ENCODE peak calls at places on chromosome 9, in six cellular contexts. H, K, A, M, Z and Y are unnamed samples.

GRCh38 chr9:130088056-130088455 is 34.4 kb downstream of the GPR107 start:
- DNase-seq in H (no peak), K (no peak), A (no peak), M (no peak), Z (no peak), Y (no peak)

GRCh38 chr9:97985058-97985861 is 2.1 kb downstream of the ANP32B start:
- DNase-seq in H (no peak), K (peak), A (peak), M (peak), Z (peak), Y (peak)

GRCh38 chr9:17075758-17076485 is 58.9 kb upstream of the CNTLN start:
- DNase-seq in H (no peak), K (no peak), A (no peak), M (peak), Z (no peak), Y (no peak)

GRCh38 chr9:12503606-12504122 is 189.5 kb upstream of the TYRP1 start:
- DNase-seq in H (no peak), K (peak), A (no peak), M (peak), Z (no peak), Y (peak)

GRCh38 chr9:98894766-98895165 is 48.9 kb upstream of the COL15A1 start:
- DNase-seq in H (no peak), K (no peak), A (no peak), M (no peak), Z (no peak), Y (no peak)

GRCh38 chr9:84375954-84376353 is 35.4 kb upstream of the SLC28A3 start:
- DNase-seq in H (no peak), K (peak), A (no peak), M (no peak), Z (no peak), Y (no peak)

GRCh38 chr9:34373749-34374148 is 2.9 kb downstream of the MYORG start:
- DNase-seq in H (no peak), K (no peak), A (no peak), M (no peak), Z (no peak), Y (no peak)

GRCh38 chr9:111966851-111967250 is 70.2 kb downstream of the UGCG start:
- DNase-seq in H (no peak), K (peak), A (no peak), M (no peak), Z (peak), Y (peak)

GRCh38 chr9:107907715-107908114 is 418.1 kb upstream of the KLF4 start:
- DNase-seq in H (no peak), K (no peak), A (no peak), M (no peak), Z (no peak), Y (no peak)

GRCh38 chr9:4620881-4621555 is 41.1 kb upstream of the PLPP6 start:
- DNase-seq in H (no peak), K (no peak), A (no peak), M (peak), Z (peak), Y (no peak)

GRCh38 chr9:74556685-74557084 is 59.5 kb downstream of the RORB start:
- DNase-seq in H (no peak), K (no peak), A (no peak), M (peak), Z (no peak), Y (no peak)

GRCh38 chr9:87640385-87640795 is 85.5 kb upstream of the CTSL start:
- DNase-seq in H (no peak), K (no peak), A (no peak), M (no peak), Z (peak), Y (no peak)

GRCh38 chr9:3028535-3028934 is 184.6 kb upstream of the PUM3 start:
- DNase-seq in H (no peak), K (no peak), A (no peak), M (no peak), Z (no peak), Y (no peak)

DNA sequence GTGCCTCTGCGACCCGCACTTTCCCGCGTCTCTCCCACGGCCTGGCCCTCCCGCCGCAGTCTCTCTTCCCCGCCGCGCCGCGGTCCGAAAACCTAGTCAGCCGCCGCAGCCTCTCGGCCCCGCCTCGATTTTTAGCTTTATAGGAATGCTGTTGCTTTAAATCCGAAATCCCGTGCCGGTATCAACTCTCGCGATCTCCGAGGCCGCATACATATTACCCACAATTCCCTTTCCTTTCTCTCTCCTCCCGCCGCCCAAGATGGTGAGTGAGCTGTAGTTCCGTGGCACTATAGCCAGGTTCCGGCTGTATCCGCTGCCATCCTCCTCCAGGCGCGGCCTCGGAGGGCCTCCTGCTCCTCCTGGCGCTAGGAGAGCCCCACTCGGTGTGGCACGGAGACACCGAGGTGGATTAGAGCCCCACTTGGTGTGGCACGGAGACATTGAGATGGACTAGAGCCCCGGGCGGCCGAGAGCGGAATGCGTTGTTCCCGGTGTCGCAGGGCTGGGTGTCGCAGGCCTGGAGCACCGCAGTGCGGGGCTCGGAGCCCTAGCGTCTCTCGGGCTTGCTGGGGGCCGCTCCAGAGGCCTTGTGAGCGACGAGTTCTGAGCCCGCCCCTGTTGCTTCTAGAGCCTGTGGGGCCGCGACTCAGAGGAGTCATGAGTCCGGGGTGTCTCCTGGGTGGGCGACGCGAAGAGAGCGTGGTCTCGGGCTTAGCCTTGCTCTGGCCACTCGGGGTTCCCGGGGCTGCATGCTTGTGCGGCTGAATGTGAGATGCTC is at the start of the genes MED22 and RPL7A:
- DNase-seq in H (peak), K (peak), A (peak), M (peak), Z (peak), Y (peak)
- H3K4ac ChIP-seq in H (peak), K (peak), A (peak), M (peak), Z (peak), Y (peak)

GRCh38 chr9:131188986-131189385 is 63.6 kb downstream of the NUP214 start:
- DNase-seq in H (no peak), K (peak), A (no peak), M (no peak), Z (no peak), Y (no peak)

GRCh38 chr9:131193051-131193450 is 67.7 kb downstream of the NUP214 start:
- DNase-seq in H (no peak), K (no peak), A (no peak), M (no peak), Z (no peak), Y (no peak)

GRCh38 chr9:131194767-131195166 is 69.4 kb downstream of the NUP214 start:
- DNase-seq in H (no peak), K (no peak), A (no peak), M (no peak), Z (no peak), Y (no peak)

GRCh38 chr9:131190191-131190590 is 64.8 kb downstream of the NUP214 start:
- DNase-seq in H (no peak), K (no peak), A (no peak), M (no peak), Z (no peak), Y (no peak)

DNA sequence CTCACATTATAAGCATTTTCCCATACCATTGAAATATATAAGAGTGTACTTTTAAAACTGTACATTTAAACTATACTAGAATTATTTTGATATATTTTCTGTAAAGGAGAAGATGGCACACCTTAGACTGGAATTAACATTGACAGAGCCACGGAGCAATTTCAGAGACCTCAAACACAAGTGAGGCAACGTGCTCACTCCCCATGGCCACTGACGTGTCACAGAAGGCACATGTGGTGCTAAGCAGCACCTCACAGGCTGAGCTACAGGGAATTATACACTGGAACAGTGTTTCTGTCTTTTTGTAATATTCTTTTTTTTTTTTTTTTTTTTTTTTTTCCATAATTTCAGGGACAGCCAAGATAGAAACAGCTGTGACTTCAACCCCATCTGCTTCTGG is 66.5 kb downstream of the NUP214 start:
- DNase-seq in H (no peak), K (peak), A (no peak), M (no peak), Z (no peak), Y (no peak)
- H3K4me3 ChIP-seq in H (no peak), K (no peak), A (no peak), M (no peak), Z (no peak), Y (no peak)

GRCh38 chr9:135501261-135502167 is 1.0 kb downstream of the MRPS2 start:
- DNase-seq in H (no peak), K (no peak), A (no peak), M (peak), Z (no peak), Y (peak)

GRCh38 chr9:135499326-135500070 is 984 bp upstream of the MRPS2 start:
- DNase-seq in H (peak), K (peak), A (peak), M (peak), Z (peak), Y (peak)

GRCh38 chr9:135502168-135502872 is 1.8 kb downstream of the MRPS2 start:
- DNase-seq in H (no peak), K (no peak), A (no peak), M (no peak), Z (no peak), Y (no peak)

GRCh38 chr9:135500071-135500524 is 384 bp upstream of the MRPS2 start:
- DNase-seq in H (no peak), K (no peak), A (no peak), M (no peak), Z (peak), Y (no peak)

DNA sequence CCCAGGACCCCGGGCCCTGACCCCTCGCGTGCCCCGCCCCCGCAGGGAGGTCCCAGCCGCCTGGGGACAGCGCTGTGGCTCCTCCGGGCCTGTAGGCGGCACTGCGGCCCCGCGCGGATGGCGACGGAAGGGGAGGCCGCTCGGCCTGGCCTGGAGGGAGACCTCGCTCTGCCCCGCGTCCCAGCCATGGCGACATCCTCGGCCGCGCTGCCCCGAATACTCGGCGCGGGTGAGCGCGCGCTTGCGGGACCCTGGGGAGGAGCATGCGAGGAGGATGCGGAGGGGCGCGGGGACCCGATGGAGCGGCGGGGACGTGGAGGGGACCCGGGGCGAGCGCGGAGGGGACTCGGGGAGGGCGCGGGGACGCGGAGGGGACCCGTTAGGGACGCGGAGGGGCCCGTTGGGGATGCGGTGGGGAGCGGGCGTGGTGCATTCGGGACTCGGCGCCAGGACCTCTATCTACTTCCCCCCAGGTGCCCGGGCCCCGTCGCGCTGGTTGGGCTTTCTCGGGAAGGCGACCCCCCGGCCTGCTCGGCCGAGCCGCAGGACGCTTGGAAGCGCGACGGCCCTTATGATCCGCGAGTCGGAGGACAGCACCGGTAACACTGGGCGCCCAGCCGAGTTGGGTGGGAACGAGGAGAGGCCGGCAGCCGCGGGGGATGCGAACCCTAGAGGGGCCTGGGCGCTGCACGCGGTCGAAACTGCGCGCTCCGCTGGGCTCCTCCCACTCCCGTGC is at the start of gene MRPS2:
- DNase-seq in H (peak), K (peak), A (peak), M (peak), Z (peak), Y (peak)
- H3K4ac ChIP-seq in H (peak), K (peak), A (peak), M (peak), Z (peak), Y (peak)

GRCh38 chr9:134784612-134785305 is 95.9 kb upstream of the FCN2 start:
- DNase-seq in H (no peak), K (no peak), A (no peak), M (no peak), Z (no peak), Y (no peak)

GRCh38 chr9:134781895-134782294 is 98.7 kb upstream of the FCN2 start:
- DNase-seq in H (no peak), K (no peak), A (peak), M (no peak), Z (no peak), Y (no peak)

GRCh38 chr9:134783699-134784039 is 96.9 kb upstream of the FCN2 start:
- DNase-seq in H (no peak), K (no peak), A (no peak), M (no peak), Z (no peak), Y (no peak)

GRCh38 chr9:134785325-134786108 is 95.1 kb upstream of the FCN2 start:
- DNase-seq in H (no peak), K (no peak), A (no peak), M (no peak), Z (no peak), Y (no peak)

DNA sequence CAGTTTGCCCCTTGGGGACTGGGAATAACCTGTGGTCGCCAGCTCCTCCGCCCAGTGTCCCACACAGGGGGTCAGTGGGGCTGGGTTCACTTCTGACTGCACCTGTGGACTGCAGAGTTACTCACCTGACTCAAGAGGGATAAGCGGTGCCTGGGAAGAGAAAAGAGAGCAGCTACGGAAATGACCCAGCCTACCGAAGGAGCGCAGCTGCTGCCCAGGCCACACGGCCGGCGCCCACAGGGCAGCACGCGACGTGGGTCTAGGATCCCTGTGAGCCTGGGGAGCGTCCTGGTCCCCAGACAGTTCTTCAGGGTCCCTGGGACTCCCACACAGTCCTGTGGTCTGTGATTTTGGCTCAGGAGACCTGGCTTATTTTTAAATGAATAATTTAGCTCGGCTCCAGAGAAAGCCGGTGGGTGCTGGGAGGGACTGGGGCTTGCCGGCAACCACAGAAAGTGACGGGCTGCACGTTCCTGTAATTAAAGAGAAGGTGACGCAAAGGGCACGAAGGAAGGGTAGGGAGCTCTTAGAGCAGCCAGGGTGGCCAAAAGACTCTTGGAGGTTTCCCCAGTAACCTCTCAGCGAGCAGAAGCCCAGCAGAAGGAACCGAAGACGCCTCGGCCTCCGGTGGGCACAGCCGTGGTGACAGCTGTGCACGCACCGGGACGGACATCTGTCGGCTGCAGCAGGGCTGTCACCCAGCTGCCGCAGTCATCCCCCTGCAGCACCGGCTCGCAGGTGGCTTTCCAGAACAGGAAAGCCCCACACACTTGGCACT is 97.5 kb upstream of the FCN2 start:
- DNase-seq in H (no peak), K (no peak), A (peak), M (no peak), Z (no peak), Y (no peak)
- H3K4me3 ChIP-seq in H (no peak), K (no peak), A (no peak), M (no peak), Z (no peak), Y (no peak)

GRCh38 chr9:9558907-9559306 is 1053.9 kb downstream of the PTPRD start:
- DNase-seq in H (no peak), K (no peak), A (no peak), M (no peak), Z (no peak), Y (no peak)
- H3K4ac ChIP-seq in H (no peak), K (no peak), A (peak), M (no peak), Z (no peak), Y (no peak)